ENCODE peak calls at places on chromosomes 12 and 14, in nine cellular contexts. C is testis, J is HepG2, T is GM23338, A is heart right ventricle, H is HL-60, V is PC-3, S is epithelial cell of esophagus, Q is AG10803. W is an unnamed sample.

GRCh38 chr12:44717612-44718011 is 158.5 kb downstream of the NELL2 start:
- DNase-seq in C (no peak), J (no peak), S (no peak), T (no peak), H (no peak), V (no peak), Q (no peak), A (no peak), W (no peak)

GRCh38 chr14:67650161-67650560 is 24.3 kb downstream of the VTI1B start:
- DNase-seq in S (no peak), H (no peak), A (no peak), J (no peak), V (no peak), Q (peak), T (no peak), C (no peak), W (no peak)

GRCh38 chr14:105878125-105878524 is 351.7 kb downstream of the TMEM121 start:
- DNase-seq in Q (no peak), T (no peak), J (no peak), H (no peak), A (peak), C (no peak), V (no peak), S (no peak), W (no peak)

GRCh38 chr12:55972045-55972843 is 1.6 kb upstream of the RAB5B start:
- DNase-seq in A (no peak), S (peak), Q (peak), T (peak), J (peak), C (no peak), V (peak), H (no peak), W (peak)

GRCh38 chr12:19489168-19489567 is 49.9 kb downstream of the AEBP2 start:
- DNase-seq in A (no peak), T (no peak), C (no peak), S (no peak), Q (no peak), V (no peak), H (no peak), J (no peak), W (no peak)

GRCh38 chr12:80321653-80322052 is 122.4 kb upstream of the PTPRQ start:
- DNase-seq in C (no peak), H (no peak), Q (peak), J (peak), S (peak), T (peak), V (peak), A (no peak), W (peak)

GRCh38 chr12:50302686-50303085 is 19.4 kb upstream of the LIMA1 start:
- DNase-seq in J (no peak), Q (peak), V (peak), H (no peak), T (no peak), S (no peak), C (no peak), A (no peak), W (peak)

GRCh38 chr12:104046306-104046705 is 3.7 kb downstream of the GLT8D2 start:
- DNase-seq in J (no peak), A (no peak), H (no peak), T (no peak), S (no peak), V (no peak), C (no peak), Q (no peak), W (no peak)

GRCh38 chr14:64806862-64807495 is 72.7 kb downstream of the SPTB start:
- DNase-seq in J (no peak), V (no peak), C (no peak), S (no peak), A (no peak), H (no peak), Q (no peak), T (no peak), W (no peak)

GRCh38 chr12:65634626-65635331 is 189.5 kb upstream of the HMGA2 start:
- DNase-seq in C (no peak), V (peak), J (peak), Q (peak), A (no peak), S (peak), T (no peak), H (no peak), W (peak)

GRCh38 chr14:81727243-81727642 is 193.6 kb upstream of the SEL1L start:
- DNase-seq in H (no peak), S (peak), J (no peak), Q (no peak), V (peak), A (no peak), T (no peak), C (no peak), W (no peak)

GRCh38 chr14:77808250-77808649 is 8.3 kb downstream of the ADCK1 start:
- DNase-seq in J (no peak), T (no peak), H (no peak), C (no peak), A (no peak), V (no peak), Q (no peak), S (no peak), W (no peak)

GRCh38 chr14:103879570-103880333 is 32.4 kb upstream of the PPP1R13B start:
- DNase-seq in A (peak), T (peak), J (peak), C (peak), S (no peak), Q (no peak), V (peak), H (no peak), W (peak)

GRCh38 chr12:20463920-20464524 is 95.7 kb downstream of the PDE3A start:
- DNase-seq in Q (peak), J (peak), H (no peak), T (peak), V (peak), A (no peak), S (peak), C (no peak), W (peak)

GRCh38 chr14:52266179-52266578 is 1.3 kb upstream of the PTGDR start:
- DNase-seq in T (no peak), H (no peak), V (no peak), S (peak), Q (peak), J (no peak), A (no peak), C (peak), W (peak)

GRCh38 chr14:88961214-88961613 is 136.8 kb downstream of the TTC8 start:
- DNase-seq in Q (no peak), C (no peak), T (no peak), J (no peak), V (no peak), S (no peak), A (no peak), H (no peak), W (no peak)

GRCh38 chr12:109519787-109520186 is 42.4 kb downstream of the UBE3B start:
- DNase-seq in C (no peak), V (no peak), H (no peak), S (no peak), J (no peak), T (no peak), Q (no peak), A (no peak), W (no peak)

GRCh38 chr12:23028158-23028802 is 403.3 kb downstream of the ETNK1 start:
- DNase-seq in Q (no peak), V (no peak), H (no peak), J (no peak), T (peak), A (no peak), C (no peak), S (peak), W (no peak)

GRCh38 chr14:102462391-102462790 is 47.2 kb downstream of the ANKRD9 start:
- DNase-seq in J (no peak), H (no peak), Q (no peak), C (no peak), A (no peak), T (no peak), V (no peak), S (no peak), W (peak)

GRCh38 chr12:79546461-79547043 is 144.2 kb downstream of the PAWR start:
- DNase-seq in J (no peak), T (peak), Q (no peak), H (no peak), S (peak), A (no peak), V (peak), C (no peak), W (peak)

GRCh38 chr12:127012109-127012508 is 1254.9 kb upstream of the TMEM132C start:
- DNase-seq in Q (no peak), J (no peak), S (no peak), A (no peak), T (no peak), C (no peak), H (no peak), V (no peak), W (no peak)

GRCh38 chr14:103744621-103745395 is 29.2 kb downstream of the ZFYVE21 start:
- DNase-seq in C (no peak), S (no peak), H (no peak), J (no peak), A (no peak), Q (no peak), T (no peak), V (no peak), W (no peak)

GRCh38 chr12:98403936-98404335 is 111.5 kb upstream of the TMPO start:
- DNase-seq in Q (no peak), J (no peak), V (no peak), A (no peak), H (no peak), T (no peak), S (no peak), C (no peak), W (no peak)

GRCh38 chr14:58270628-58271027 is 26.0 kb downstream of the PSMA3 start:
- DNase-seq in S (peak), Q (no peak), A (no peak), T (no peak), J (no peak), V (peak), C (no peak), H (no peak), W (peak)

GRCh38 chr12:58176296-58176869 is 235.0 kb downstream of the ATP23 start:
- DNase-seq in V (peak), S (peak), C (peak), T (peak), H (peak), Q (peak), A (no peak), J (peak), W (peak)

GRCh38 chr12:25906651-25907340 is 51.7 kb upstream of the RASSF8 start:
- DNase-seq in C (no peak), J (no peak), V (no peak), Q (no peak), T (no peak), A (no peak), H (no peak), S (no peak), W (no peak)

GRCh38 chr14:34965912-34966311 is 16.9 kb upstream of the SRP54 start:
- DNase-seq in T (no peak), J (no peak), A (no peak), Q (no peak), S (no peak), H (no peak), C (no peak), V (no peak), W (peak)

GRCh38 chr12:47105914-47106674 is 26.3 kb upstream of the AMIGO2 start:
- DNase-seq in C (no peak), V (peak), A (no peak), H (no peak), S (no peak), T (no peak), Q (no peak), J (no peak), W (no peak)

GRCh38 chr12:55842681-55843429 is at the start of gene MMP19:
- DNase-seq in H (peak), S (peak), V (peak), T (peak), Q (peak), A (no peak), C (no peak), J (peak), W (peak)

GRCh38 chr12:120514002-120514401 is 15.0 kb downstream of the COQ5 start:
- DNase-seq in C (peak), A (no peak), V (no peak), H (no peak), J (no peak), S (no peak), T (no peak), Q (no peak), W (no peak)

GRCh38 chr14:63470877-63471565 is 72.2 kb downstream of the PPP2R5E start:
- DNase-seq in A (no peak), H (no peak), C (no peak), V (peak), J (peak), Q (peak), S (peak), T (no peak), W (peak)

GRCh38 chr12:43098766-43099550 is 453.0 kb downstream of the ADAMTS20 start:
- DNase-seq in Q (no peak), H (no peak), S (no peak), V (no peak), J (no peak), A (no peak), T (no peak), C (no peak), W (no peak)

GRCh38 chr12:52838871-52839446 is 4.8 kb upstream of the KRT79 start:
- DNase-seq in S (no peak), J (no peak), T (no peak), H (no peak), C (no peak), A (no peak), Q (no peak), V (no peak), W (no peak)

GRCh38 chr14:94180655-94181271 is 6.6 kb downstream of the PPP4R4 start:
- DNase-seq in H (no peak), V (peak), A (no peak), Q (peak), J (peak), T (peak), C (no peak), S (peak), W (no peak)

GRCh38 chr14:61152851-61153364 is 128.2 kb downstream of the TMEM30B start:
- DNase-seq in S (peak), V (peak), A (no peak), C (no peak), J (peak), H (no peak), Q (peak), T (no peak), W (peak)

GRCh38 chr14:99590746-99591555 is 13.1 kb downstream of the CCDC85C start:
- DNase-seq in V (no peak), C (no peak), J (no peak), T (no peak), H (no peak), Q (peak), A (peak), S (peak), W (no peak)

GRCh38 chr14:54182419-54183040 is 214.3 kb upstream of the CDKN3 start:
- DNase-seq in H (no peak), S (peak), J (peak), C (no peak), V (peak), A (no peak), Q (peak), T (no peak), W (peak)

GRCh38 chr14:103908580-103908979 is 19.7 kb upstream of the TDRD9 start:
- DNase-seq in S (no peak), V (no peak), H (no peak), T (no peak), Q (no peak), J (no peak), A (no peak), C (no peak), W (no peak)

GRCh38 chr12:5442251-5443006 is 10.5 kb downstream of the NTF3 start:
- DNase-seq in C (peak), T (peak), Q (peak), V (peak), A (no peak), J (peak), S (peak), H (peak), W (peak)

GRCh38 chr12:8078400-8078799 is 3.7 kb upstream of the NECAP1 start:
- DNase-seq in J (no peak), C (no peak), S (peak), H (peak), T (peak), V (peak), Q (peak), A (no peak), W (peak)
- TF ChIP-seq CTCF in J (no peak), C (peak), S (peak), H (no peak), T (peak), V (peak), Q (peak), A (peak), W (peak)

GRCh38 chr14:59959663-59960062 is 39.7 kb downstream of the LRRC9 start:
- DNase-seq in J (no peak), H (no peak), T (no peak), C (no peak), Q (no peak), S (no peak), A (no peak), V (no peak), W (no peak)

GRCh38 chr14:59961518-59962062 is 41.6 kb downstream of the LRRC9 start:
- DNase-seq in C (no peak), J (no peak), V (no peak), A (no peak), Q (no peak), T (no peak), S (no peak), H (no peak), W (no peak)

GRCh38 chr14:59969319-59969718 is 49.4 kb downstream of the LRRC9 start:
- DNase-seq in V (peak), T (no peak), C (no peak), Q (no peak), J (peak), A (no peak), H (no peak), S (peak), W (peak)

GRCh38 chr14:59964251-59965007 is 44.5 kb downstream of the LRRC9 start:
- DNase-seq in S (peak), C (no peak), A (no peak), V (peak), T (no peak), H (no peak), J (no peak), Q (no peak), W (peak)
- H3K4me3 ChIP-seq in S (no peak), C (no peak), A (no peak), V (no peak), T (peak), H (no peak), J (no peak), Q (no peak), W (no peak)

GRCh38 chr12:88390811-88391210 is 189.5 kb downstream of the KITLG start:
- DNase-seq in S (no peak), C (no peak), A (no peak), H (no peak), Q (no peak), J (no peak), T (no peak), V (no peak), W (no peak)

GRCh38 chr12:88388566-88389269 is 191.6 kb downstream of the KITLG start:
- DNase-seq in C (no peak), H (peak), S (no peak), Q (peak), A (no peak), J (no peak), V (no peak), T (no peak), W (peak)

GRCh38 chr12:88393017-88393767 is 187.1 kb downstream of the KITLG start:
- DNase-seq in A (no peak), S (peak), T (peak), H (peak), V (peak), J (peak), C (no peak), Q (no peak), W (peak)

DNA sequence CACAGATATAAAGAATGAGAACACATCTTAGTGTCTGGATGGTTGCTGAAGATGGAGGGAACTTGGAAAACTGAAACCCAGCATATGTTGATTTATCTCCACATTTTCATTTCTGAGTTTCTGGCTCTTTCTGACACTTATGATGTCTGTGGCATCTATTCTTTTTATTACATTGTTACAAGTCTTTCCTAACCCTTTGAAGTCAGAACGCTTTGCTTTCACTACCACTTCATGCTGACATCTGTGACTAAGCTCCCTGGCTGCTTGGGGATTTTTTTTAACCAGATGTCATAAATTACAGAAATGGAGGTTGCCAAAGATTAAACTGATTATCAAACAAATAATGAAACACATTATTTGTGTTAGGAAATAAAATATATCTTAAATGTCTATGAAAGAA is 188.7 kb downstream of the KITLG start:
- DNase-seq in H (no peak), J (no peak), V (peak), S (peak), T (no peak), Q (peak), A (no peak), C (no peak), W (peak)
- TF ChIP-seq CTCF in H (no peak), J (no peak), V (no peak), S (no peak), T (no peak), Q (no peak), A (no peak), C (no peak), W (no peak)

DNA sequence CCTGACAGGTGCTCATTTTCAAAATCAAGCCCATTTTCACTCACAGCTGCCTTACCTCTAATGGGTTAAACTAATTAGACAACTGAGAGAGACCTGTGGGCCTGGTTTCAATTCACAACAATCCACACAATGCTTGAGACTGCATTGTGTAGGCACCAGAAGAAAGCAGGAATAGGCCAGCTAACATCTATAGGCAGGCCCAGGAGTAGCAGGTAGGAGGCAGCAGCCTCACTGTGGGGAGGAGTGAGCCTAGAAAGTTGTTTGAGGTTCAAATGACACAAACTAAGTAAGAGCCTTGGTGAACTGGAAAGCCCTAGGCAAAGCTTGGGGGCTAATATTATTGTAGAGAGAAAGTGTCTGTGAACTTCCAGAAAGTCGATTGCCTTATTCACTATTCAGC is 289.5 kb upstream of the CCDC196 start:
- DNase-seq in Q (no peak), J (no peak), S (no peak), V (no peak), H (no peak), T (no peak), A (no peak), C (no peak), W (no peak)
- H3K4me3 ChIP-seq in Q (no peak), J (no peak), S (no peak), V (no peak), H (no peak), T (no peak), A (no peak), C (no peak), W (no peak)

DNA sequence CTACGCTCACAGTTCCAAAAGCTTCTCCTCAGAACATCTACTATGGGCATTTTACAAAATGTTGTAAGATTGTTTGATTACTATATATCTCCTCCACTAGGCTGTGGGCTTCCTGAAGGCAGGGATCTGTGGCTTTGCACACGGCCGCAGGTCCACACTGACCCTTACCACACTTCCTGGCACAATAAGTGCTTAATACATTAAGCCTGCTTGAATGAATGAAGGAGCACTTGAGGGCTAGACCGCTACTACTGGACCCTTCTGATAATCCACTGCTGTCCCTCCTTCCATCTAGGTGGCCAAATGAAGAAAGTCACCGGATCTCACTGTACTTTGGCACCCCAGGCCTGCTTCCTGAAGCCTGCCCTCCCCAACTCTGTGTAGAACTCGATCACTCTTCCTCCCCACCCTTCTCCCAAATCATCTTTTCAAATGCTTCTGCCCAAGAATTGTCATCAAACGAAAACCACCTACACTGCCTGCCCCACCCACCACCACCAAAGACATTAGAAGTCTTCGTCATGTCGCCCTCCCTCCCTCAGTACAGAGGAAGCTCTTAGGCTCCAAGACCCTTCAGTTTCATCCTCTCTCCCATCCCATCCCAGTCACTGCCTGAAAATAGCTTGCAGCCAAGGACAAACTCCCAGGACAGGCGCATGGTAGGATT is 596 bp upstream of the ZBTB39 start:
- DNase-seq in T (no peak), Q (no peak), V (no peak), J (no peak), S (no peak), H (no peak), C (no peak), A (no peak), W (no peak)
- TF ChIP-seq CTCF in T (no peak), Q (no peak), V (no peak), J (no peak), S (no peak), H (no peak), C (no peak), A (no peak), W (no peak)